ENCODE peak calls at places on chromosomes 7 and 10, in five cellular contexts. D is H1, X is SK-N-SH, R is HepG2, N is GM12878. G is an unnamed sample.

GRCh38 chr10:2460846-2461245 is 606.5 kb upstream of the PFKP start:
- DNase-seq in R (no peak), X (no peak), D (no peak), N (no peak), G (no peak)

GRCh38 chr7:43873300-43873699 is 4.0 kb upstream of the MRPS24 start:
- DNase-seq in R (no peak), X (no peak), N (no peak), D (no peak), G (peak)

GRCh38 chr7:129053938-129054437 is 923 bp downstream of the TNPO3 start:
- DNase-seq in X (no peak), R (no peak), D (no peak), N (no peak), G (no peak)

GRCh38 chr10:70617798-70618568 is 15.4 kb upstream of the PRF1 start:
- DNase-seq in D (no peak), R (no peak), N (no peak), X (no peak), G (no peak)

GRCh38 chr10:6396652-6397051 is 183.4 kb downstream of the PRKCQ start:
- DNase-seq in N (no peak), X (no peak), D (no peak), R (no peak), G (no peak)

GRCh38 chr10:95389982-95390381 is 99.2 kb upstream of the PDLIM1 start:
- DNase-seq in X (no peak), D (no peak), N (no peak), R (no peak), G (no peak)

GRCh38 chr10:72654720-72655119 is 28.8 kb upstream of the MICU1 start:
- DNase-seq in D (no peak), X (no peak), R (no peak), N (no peak), G (no peak)

GRCh38 chr10:1130995-1131790 is 75.0 kb downstream of the WDR37 start:
- DNase-seq in X (no peak), N (no peak), R (no peak), D (peak), G (no peak)

GRCh38 chr10:126052171-126052570 is 155.8 kb downstream of the FANK1 start:
- DNase-seq in N (no peak), D (no peak), X (no peak), R (no peak), G (no peak)

GRCh38 chr10:51188013-51188412 is 113.7 kb downstream of the PRKG1 start:
- DNase-seq in D (no peak), R (no peak), X (no peak), N (no peak), G (no peak)

GRCh38 chr7:51366930-51367613 is 50.5 kb upstream of the COBL start:
- DNase-seq in X (peak), N (no peak), D (peak), R (peak), G (peak)

GRCh38 chr10:93294004-93294403 is 188.1 kb downstream of the MYOF start:
- DNase-seq in R (no peak), X (no peak), D (no peak), N (no peak), G (no peak)

GRCh38 chr10:456486-456885 is 233.0 kb downstream of the DIP2C start:
- DNase-seq in X (no peak), N (no peak), R (no peak), D (no peak), G (no peak)

GRCh38 chr7:6501586-6502564 is 49.4 kb downstream of the GRID2IP start:
- DNase-seq in D (no peak), X (no peak), N (no peak), R (no peak), G (no peak)

GRCh38 chr10:45425628-45426563 is 51.9 kb downstream of the ALOX5 start:
- DNase-seq in N (no peak), D (no peak), X (no peak), R (no peak), G (no peak)

GRCh38 chr10:18230794-18231193 is 90.6 kb downstream of the CACNB2 start:
- DNase-seq in X (no peak), D (no peak), N (no peak), R (no peak), G (no peak)

GRCh38 chr10:3672220-3672619 is 112.8 kb downstream of the KLF6 start:
- DNase-seq in N (no peak), X (peak), D (no peak), R (no peak), G (no peak)

GRCh38 chr10:34520084-34520483 is 295.0 kb downstream of the PARD3 start:
- DNase-seq in X (no peak), N (no peak), R (peak), D (no peak), G (no peak)

GRCh38 chr10:111532139-111532538 is 455.3 kb downstream of the ADRA2A start:
- DNase-seq in X (no peak), N (no peak), D (no peak), R (no peak), G (no peak)

DNA sequence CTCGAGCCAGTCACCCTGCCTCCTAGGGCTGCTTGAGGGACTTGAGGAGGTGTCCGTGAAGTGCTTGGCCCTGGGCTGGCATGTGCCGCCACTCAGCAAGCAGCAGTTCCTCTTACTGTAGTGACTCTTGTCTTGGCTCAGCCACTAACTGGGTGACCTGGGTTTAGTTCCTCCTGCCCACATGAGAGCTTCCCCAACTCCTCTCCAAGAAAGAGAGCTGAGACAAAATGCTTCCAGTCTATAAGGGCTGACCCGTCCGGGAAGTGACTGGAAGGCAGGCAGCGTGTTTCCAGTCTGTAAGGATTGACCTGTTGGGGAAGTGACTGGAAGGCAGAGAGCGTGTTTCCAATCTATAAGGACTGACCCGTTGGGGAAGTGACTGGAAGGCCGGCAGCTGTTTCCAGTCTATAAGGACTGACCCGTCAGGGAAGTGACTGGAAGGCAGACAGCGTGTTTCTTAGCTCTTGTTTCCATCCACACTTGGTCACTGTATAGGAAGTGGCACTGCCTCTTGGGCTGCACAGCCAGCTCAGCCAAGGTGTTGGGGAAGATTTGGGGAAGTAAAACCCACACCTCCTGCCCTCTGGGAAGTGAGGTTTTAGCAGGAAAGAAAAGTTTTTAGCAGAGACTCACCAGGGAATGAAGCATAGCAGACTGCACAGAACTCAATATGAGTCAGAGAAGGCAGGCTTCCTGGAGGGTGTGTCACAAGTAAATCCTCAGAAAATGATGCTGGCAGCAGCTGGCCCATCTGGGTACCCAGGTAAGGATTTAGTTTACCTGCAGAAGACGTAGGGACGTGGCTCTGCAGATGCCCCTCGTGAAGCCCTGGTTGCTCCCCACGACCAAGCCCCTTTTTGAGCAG is 53.2 kb upstream of the PPIF start:
- DNase-seq in D (no peak), R (no peak), N (no peak), X (no peak), G (no peak)
- TF ChIP-seq YY1 in D (no peak), R (no peak), N (no peak), X (no peak), G (no peak)

GRCh38 chr7:150754950-150755349 is 17.7 kb downstream of the GIMAP5 start:
- DNase-seq in X (no peak), R (no peak), N (no peak), D (no peak), G (peak)

GRCh38 chr7:150753239-150753638 is 16.0 kb downstream of the GIMAP5 start:
- DNase-seq in X (no peak), R (no peak), D (no peak), N (no peak), G (peak)

GRCh38 chr7:150755473-150756099 is 18.4 kb downstream of the GIMAP5 start:
- DNase-seq in X (no peak), R (no peak), N (peak), D (no peak), G (no peak)

GRCh38 chr7:150751702-150752101 is 14.5 kb downstream of the GIMAP5 start:
- DNase-seq in X (no peak), D (no peak), R (no peak), N (no peak), G (peak)

DNA sequence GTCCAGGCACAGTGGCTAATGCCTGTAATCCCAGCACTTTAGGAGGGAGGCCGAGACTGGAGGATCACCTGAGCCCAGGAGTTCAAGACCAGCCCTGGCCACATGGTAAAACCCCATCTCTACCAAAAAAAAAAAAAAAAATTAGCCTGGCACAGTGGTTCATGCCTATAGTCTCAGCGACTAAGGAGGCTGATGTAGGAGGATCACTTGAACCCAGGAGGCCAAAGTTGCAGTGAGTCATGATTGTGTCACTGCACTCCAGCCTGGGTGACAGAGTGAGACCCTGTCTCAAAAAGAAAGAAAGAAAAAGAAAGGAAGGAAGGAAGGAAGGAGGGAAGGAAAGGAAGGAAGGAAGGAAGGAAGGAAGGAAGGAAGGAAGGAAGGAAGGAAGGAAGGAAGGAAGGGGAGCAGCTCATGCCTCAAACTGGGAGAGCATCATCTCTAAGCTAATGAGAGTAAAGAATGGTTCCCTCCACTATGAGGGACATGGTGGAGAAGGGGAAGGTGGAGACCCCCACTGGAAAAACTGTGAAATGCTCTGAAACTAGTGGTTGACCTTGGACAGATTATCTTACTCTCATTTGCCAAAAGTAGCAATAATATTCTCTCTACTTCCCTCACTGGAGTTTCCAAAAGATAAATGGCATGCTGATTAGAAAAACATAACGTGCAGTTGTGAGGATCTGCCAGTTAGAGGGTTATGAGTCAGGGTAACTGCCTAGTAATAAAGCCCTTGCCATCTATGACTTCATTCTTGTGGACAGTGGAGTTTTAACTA is 16.8 kb downstream of the GIMAP5 start:
- DNase-seq in R (peak), N (no peak), D (no peak), X (peak), G (peak)
- TF ChIP-seq RFX5 in R (no peak), N (no peak), D (no peak), X (no peak), G (no peak)

DNA sequence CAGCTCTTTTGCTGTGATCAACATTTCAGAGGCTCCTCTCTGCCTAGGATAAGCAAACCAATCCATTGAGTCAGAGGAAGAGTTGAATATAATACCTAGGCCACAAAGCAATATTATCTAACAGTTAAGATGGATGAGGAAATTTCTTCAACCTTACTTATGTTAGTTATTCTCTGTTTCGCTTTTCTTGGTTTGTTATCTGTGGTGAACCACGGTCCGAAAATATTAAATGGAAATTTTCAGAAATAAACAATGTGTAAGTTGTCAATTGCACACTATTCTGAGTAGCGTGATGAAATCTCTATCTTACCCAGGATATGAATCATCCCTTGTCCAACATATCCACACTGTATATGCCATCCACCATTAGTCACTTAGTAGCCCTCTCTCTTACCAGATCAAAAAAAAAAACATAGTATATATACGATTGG is 1.5 kb upstream of the HTR7 start:
- DNase-seq in X (no peak), N (no peak), R (peak), D (no peak), G (no peak)
- TF ChIP-seq YY1 in X (no peak), N (no peak), R (no peak), D (no peak), G (no peak)

GRCh38 chr10:104045151-104046089 is 40.3 kb downstream of the COL17A1 start:
- DNase-seq in D (peak), X (peak), R (peak), N (no peak), G (peak)
- TF ChIP-seq RFX5 in D (no peak), X (no peak), R (no peak), N (no peak), G (no peak)